ENCODE peak calls at places on chromosome 1, in five cellular contexts. T, G, S, V and W are unnamed samples.

GRCh38 chr1:113677250-113678158 is 81.8 kb downstream of the PHTF1 start:
- DNase-seq in T (peak), G (no peak), S (peak), V (no peak), W (peak)

GRCh38 chr1:73401666-73402065 is 796.3 kb downstream of the LRRIQ3 start:
- DNase-seq in T (no peak), G (no peak), S (no peak), V (no peak), W (no peak)

GRCh38 chr1:224454337-224455055 is 19.9 kb upstream of the WDR26 start:
- DNase-seq in T (no peak), G (no peak), S (no peak), V (no peak), W (no peak)

GRCh38 chr1:52602328-52603300 is at the start of gene GPX7:
- DNase-seq in T (peak), G (peak), S (peak), V (no peak), W (no peak)

GRCh38 chr1:209486861-209487260 is 96.7 kb upstream of the CAMK1G start:
- DNase-seq in T (peak), G (no peak), S (no peak), V (no peak), W (no peak)

GRCh38 chr1:204294371-204294770 is 65.4 kb downstream of the PLEKHA6 start:
- DNase-seq in T (peak), G (no peak), S (no peak), V (no peak), W (peak)

GRCh38 chr1:31694910-31695300 is 8.9 kb downstream of the COL16A1 start:
- DNase-seq in T (no peak), G (no peak), S (no peak), V (no peak), W (no peak)

GRCh38 chr1:231763481-231763880 is 136.9 kb downstream of the DISC1 start:
- DNase-seq in T (no peak), G (no peak), S (no peak), V (no peak), W (no peak)

GRCh38 chr1:109065137-109065536 is 10.7 kb downstream of the TAF13 start:
- DNase-seq in T (no peak), G (no peak), S (no peak), V (no peak), W (no peak)

GRCh38 chr1:228515200-228515834 is 28.1 kb downstream of the RNF187 start:
- DNase-seq in T (peak), G (peak), S (peak), V (no peak), W (peak)

GRCh38 chr1:171017431-171017830 is 73.3 kb upstream of the FMO3 start:
- DNase-seq in T (no peak), G (no peak), S (no peak), V (no peak), W (no peak)

GRCh38 chr1:209349372-209350324 is 233.9 kb upstream of the CAMK1G start:
- DNase-seq in T (peak), G (no peak), S (no peak), V (no peak), W (no peak)

GRCh38 chr1:91864017-91864700 is 21.8 kb downstream of the TGFBR3 start:
- DNase-seq in T (peak), G (no peak), S (no peak), V (no peak), W (no peak)

GRCh38 chr1:55363261-55363660 is 148.1 kb upstream of the USP24 start:
- DNase-seq in T (peak), G (no peak), S (no peak), V (no peak), W (no peak)

GRCh38 chr1:179883739-179884138 is 1.7 kb downstream of the TOR1AIP1 start:
- DNase-seq in T (peak), G (peak), S (peak), V (no peak), W (no peak)

GRCh38 chr1:15685820-15686219 is 1.7 kb downstream of the PLEKHM2 start:
- DNase-seq in T (no peak), G (no peak), S (no peak), V (no peak), W (no peak)

GRCh38 chr1:29162476-29163138 is 19.1 kb downstream of the SRSF4 start:
- DNase-seq in T (no peak), G (no peak), S (no peak), V (no peak), W (no peak)

GRCh38 chr1:21936366-21937031 is 611 bp downstream of the HSPG2 start:
- DNase-seq in T (no peak), G (no peak), S (no peak), V (no peak), W (no peak)

GRCh38 chr1:9289724-9290493 is 2.8 kb upstream of the SPSB1 start:
- DNase-seq in T (peak), G (no peak), S (no peak), V (no peak), W (peak)

GRCh38 chr1:153353226-153353947 is 4.3 kb upstream of the S100A9 start:
- DNase-seq in T (no peak), G (no peak), S (peak), V (no peak), W (no peak)

GRCh38 chr1:46410156-46411009 is 16.3 kb downstream of the FAAH start:
- DNase-seq in T (no peak), G (no peak), S (no peak), V (no peak), W (no peak)

GRCh38 chr1:212432706-212433576 is at the start of gene NENF:
- DNase-seq in T (peak), G (peak), S (peak), V (peak), W (peak)